ENCODE peak calls at places on chromosome 15, in ten cellular contexts. Y is HCT116, Q is coronary artery, L is heart right ventricle, B is ovary, N is adrenal gland, W is fibroblast of lung, U is A549, X is right cardiac atrium, K is transverse colon. J is an unnamed sample.

GRCh38 chr15:94858449-94858848 is 627.1 kb downstream of the MCTP2 start:
- DNase-seq in Y (no peak), Q (no peak), L (no peak), B (no peak), N (no peak), W (no peak), U (no peak), X (no peak), K (no peak), J (no peak)

GRCh38 chr15:94298359-94298758 is 67.0 kb downstream of the MCTP2 start:
- DNase-seq in Y (no peak), Q (no peak), L (no peak), B (no peak), N (no peak), W (no peak), U (no peak), X (no peak), K (no peak), J (no peak)

GRCh38 chr15:96330064-96330449 is 443 bp upstream of the NR2F2 start:
- DNase-seq in Y (peak; percentile 51), Q (peak; percentile 91), L (no peak), B (peak; percentile 85), N (peak; percentile 81), W (peak; percentile 90), U (peak; percentile 81), X (peak; percentile 92), K (peak; percentile 66), J (no peak)

GRCh38 chr15:94265009-94265408 is 33.6 kb downstream of the MCTP2 start:
- DNase-seq in Y (no peak), Q (no peak), L (no peak), B (no peak), N (no peak), W (peak; percentile 19), U (no peak), X (no peak), K (no peak), J (no peak)

GRCh38 chr15:29410342-29410741 is 140.7 kb upstream of the NSMCE3 start:
- DNase-seq in Y (no peak), Q (no peak), L (no peak), B (no peak), N (no peak), W (no peak), U (no peak), X (no peak), K (no peak), J (no peak)

GRCh38 chr15:96064351-96064756 is 266.1 kb upstream of the NR2F2 start:
- DNase-seq in Y (no peak), Q (no peak), L (no peak), B (peak; percentile 47), N (no peak), W (peak; percentile 76), U (no peak), X (peak; percentile 61), K (no peak), J (no peak)

GRCh38 chr15:29636140-29636539 is 186.1 kb downstream of the TJP1 start:
- DNase-seq in Y (no peak), Q (peak; percentile 22), L (no peak), B (no peak), N (no peak), W (no peak), U (no peak), X (no peak), K (peak; percentile 61), J (no peak)

GRCh38 chr15:96421211-96421610 is 90.7 kb downstream of the NR2F2 start:
- DNase-seq in Y (no peak), Q (no peak), L (no peak), B (no peak), N (no peak), W (peak; percentile 38), U (no peak), X (no peak), K (no peak), J (no peak)

GRCh38 chr15:94360251-94360671 is 128.9 kb downstream of the MCTP2 start:
- DNase-seq in Y (no peak), Q (no peak), L (no peak), B (no peak), N (no peak), W (no peak), U (no peak), X (no peak), K (no peak), J (no peak)

GRCh38 chr15:101188517-101189340 is 63.1 kb downstream of the CHSY1 start:
- DNase-seq in Y (no peak), Q (no peak), L (no peak), B (peak; percentile 61), N (no peak), W (peak; percentile 82), U (no peak), X (peak; percentile 87), K (no peak), J (no peak)

GRCh38 chr15:68543546-68544008 is 35.2 kb upstream of the CORO2B start:
- DNase-seq in Y (no peak), Q (no peak), L (peak; percentile 32), B (no peak), N (peak; percentile 69), W (no peak), U (peak; percentile 68), X (peak; percentile 65), K (no peak), J (no peak)

GRCh38 chr15:68781766-68782588 is 38.7 kb downstream of the ANP32A start:
- DNase-seq in Y (no peak), Q (peak; percentile 69), L (peak; percentile 61), B (no peak), N (peak; percentile 62), W (no peak), U (no peak), X (peak; percentile 89), K (no peak), J (peak; percentile 57)

GRCh38 chr15:46061002-46061401 is 426.2 kb downstream of the SQOR start:
- DNase-seq in Y (no peak), Q (no peak), L (no peak), B (no peak), N (no peak), W (no peak), U (no peak), X (no peak), K (no peak), J (no peak)

GRCh38 chr15:100889359-100890058 is 9.9 kb downstream of the ALDH1A3 start:
- DNase-seq in Y (no peak), Q (no peak), L (no peak), B (peak; percentile 42), N (peak; percentile 28), W (peak; percentile 79), U (no peak), X (peak; percentile 88), K (peak; percentile 37), J (peak; percentile 79)

GRCh38 chr15:28989239-28989830 is 103.6 kb downstream of the APBA2 start:
- DNase-seq in Y (no peak), Q (no peak), L (no peak), B (no peak), N (no peak), W (no peak), U (no peak), X (no peak), K (no peak), J (no peak)

GRCh38 chr15:72502220-72502809 is 28.2 kb downstream of the ARIH1 start:
- DNase-seq in Y (no peak), Q (no peak), L (no peak), B (no peak), N (no peak), W (no peak), U (no peak), X (no peak), K (no peak), J (no peak)

DNA sequence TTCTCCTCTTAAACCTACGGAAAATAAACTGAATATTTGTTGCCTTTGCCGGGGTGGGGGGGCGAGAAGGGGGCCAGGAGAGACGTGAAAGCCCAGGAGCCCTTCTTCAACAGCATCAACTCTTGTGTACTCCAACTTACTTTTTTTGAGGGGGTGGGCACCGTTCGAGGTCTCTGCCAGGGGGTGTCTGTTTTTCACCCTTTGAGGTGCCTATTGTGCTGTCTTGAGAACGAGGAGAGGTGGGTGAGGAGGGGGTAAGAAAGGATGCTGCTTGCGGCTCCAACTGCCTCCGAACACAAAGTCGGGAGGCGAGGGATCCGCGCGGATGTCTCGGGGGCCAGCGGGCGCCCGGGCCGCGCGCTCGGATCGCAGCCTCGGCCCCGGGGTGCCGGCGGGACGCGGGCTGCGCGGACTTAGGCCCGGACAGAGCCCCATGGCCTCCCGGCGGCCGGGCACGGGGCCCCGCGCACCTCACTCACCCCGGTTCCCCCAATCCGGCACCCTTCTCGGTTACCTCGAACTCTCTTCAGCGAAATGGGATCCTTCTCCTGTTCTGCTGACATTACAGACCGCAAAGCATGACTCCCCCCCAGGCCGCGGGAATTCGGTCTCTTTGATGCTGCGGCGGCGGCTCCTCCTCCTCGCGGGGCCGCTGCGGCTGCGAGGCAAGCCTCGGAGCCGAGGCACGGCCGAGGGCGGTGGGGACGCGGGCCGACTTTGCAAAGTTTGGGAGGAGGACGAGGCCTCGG is 650 bp downstream of the PYGO1 start:
- DNase-seq in Y (no peak), Q (no peak), L (no peak), B (peak; percentile 32), N (peak; percentile 36), W (peak; percentile 53), U (peak; percentile 75), X (no peak), K (peak; percentile 7), J (peak; percentile 38)
- H3K27ac ChIP-seq in Y (no peak overlapping the region), Q (peak overlapping the region; percentile 92), L (no peak overlapping the region), B (peak overlapping the region; percentile 97), N (peak overlapping the region; percentile 85), W (peak overlapping the region; percentile 64), U (peak overlapping the region; percentile 98), X (no peak overlapping the region), K (peak overlapping the region; percentile 82), J (peak overlapping the region; percentile 97)

GRCh38 chr15:73946795-73947370 is 20.6 kb downstream of the LOXL1 start:
- DNase-seq in Y (no peak), Q (no peak), L (no peak), B (no peak), N (no peak), W (no peak), U (no peak), X (no peak), K (no peak), J (no peak)
- H3K27ac ChIP-seq in Y (no peak overlapping the region), Q (peak overlapping the region; percentile 14), L (no peak overlapping the region), B (no peak overlapping the region), N (no peak overlapping the region), W (no peak overlapping the region), U (no peak overlapping the region), X (no peak overlapping the region), K (no peak overlapping the region), J (no peak overlapping the region)

GRCh38 chr15:85044251-85044853 is 62.7 kb downstream of the PDE8A start:
- DNase-seq in Y (peak; percentile 28), Q (no peak), L (no peak), B (peak; percentile 48), N (peak; percentile 66), W (peak; percentile 85), U (peak; percentile 42), X (peak; percentile 73), K (peak; percentile 70), J (peak; percentile 61)
- H3K27ac ChIP-seq in Y (no peak overlapping the region), Q (no peak overlapping the region), L (peak overlapping the region; percentile 77), B (no peak overlapping the region), N (no peak overlapping the region), W (no peak overlapping the region), U (peak overlapping the region; percentile 90), X (no peak overlapping the region), K (no peak overlapping the region), J (no peak overlapping the region)

DNA sequence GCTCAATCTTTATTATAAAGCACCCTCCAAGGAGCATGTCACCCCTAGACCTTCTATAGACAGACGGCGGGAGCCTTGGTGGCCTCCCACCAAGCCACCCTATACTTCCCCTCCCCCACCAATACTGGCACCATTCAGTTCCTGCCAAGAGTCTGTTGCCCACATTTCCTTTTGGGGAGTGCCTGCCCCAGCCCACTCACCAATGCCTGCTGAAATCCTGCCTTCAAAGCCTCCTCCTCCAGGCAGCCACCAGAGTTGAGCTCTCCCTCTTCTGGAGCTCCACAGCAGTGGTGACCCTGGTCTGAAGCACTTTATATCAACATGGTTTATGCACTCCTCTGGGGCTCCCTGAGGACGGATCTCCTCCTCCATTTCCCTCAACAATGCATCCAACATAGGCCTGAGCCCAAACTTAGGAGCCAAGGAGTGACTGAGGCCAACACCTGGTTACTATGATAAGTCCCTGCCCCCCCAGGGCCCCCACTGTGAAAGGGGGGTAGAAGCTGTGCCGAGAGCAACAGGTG is 8.8 kb downstream of the CCDC33 start:
- DNase-seq in Y (no peak), Q (no peak), L (no peak), B (no peak), N (no peak), W (no peak), U (no peak), X (peak; percentile 24), K (no peak), J (no peak)
- H3K27ac ChIP-seq in Y (no peak overlapping the region), Q (no peak overlapping the region), L (no peak overlapping the region), B (no peak overlapping the region), N (no peak overlapping the region), W (no peak overlapping the region), U (peak overlapping the region; percentile 33), X (no peak overlapping the region), K (no peak overlapping the region), J (no peak overlapping the region)

J was measured in uterus.